ENCODE peak calls at places on chromosome 21, in four cellular contexts. One of them, this sample, is unnamed.
A peak's percentile ranks its signal among the peaks of the same experiment; 100 is the strongest.

GRCh38 chr21:17660449-17660848 is 47.7 kb upstream of the BTG3 start:
- DNase-seq in K562: no peak
- DNase-seq in HepG2: no peak
- DNase-seq in SK-N-SH: no peak
- DNase-seq in this sample: peak; percentile 61

GRCh38 chr21:32843561-32843960 is 72.0 kb upstream of the PAXBP1 start:
- DNase-seq in SK-N-SH: no peak
- DNase-seq in K562: no peak
- DNase-seq in HepG2: no peak
- DNase-seq in this sample: no peak

GRCh38 chr21:34202553-34203332 is 129.4 kb downstream of the MRPS6 start:
- DNase-seq in SK-N-SH: peak; percentile 55
- DNase-seq in HepG2: no peak
- DNase-seq in K562: no peak
- DNase-seq in this sample: no peak

GRCh38 chr21:23664193-23664694 is 1943.0 kb downstream of the MRPL39 start:
- DNase-seq in HepG2: no peak
- DNase-seq in K562: no peak
- DNase-seq in SK-N-SH: no peak
- DNase-seq in this sample: no peak

GRCh38 chr21:28283652-28284490 is 708.8 kb downstream of the LTN1 start:
- DNase-seq in K562: no peak
- DNase-seq in HepG2: peak; percentile 40
- DNase-seq in SK-N-SH: peak; percentile 22
- DNase-seq in this sample: no peak

GRCh38 chr21:29187939-29188338 is 57.5 kb downstream of the MAP3K7CL start:
- DNase-seq in K562: no peak
- DNase-seq in HepG2: peak; percentile 66
- DNase-seq in SK-N-SH: no peak
- DNase-seq in this sample: no peak

GRCh38 chr21:39518055-39518844 is 66.5 kb downstream of the SH3BGR start:
- DNase-seq in HepG2: peak; percentile 60
- DNase-seq in K562: peak; percentile 90
- DNase-seq in SK-N-SH: peak; percentile 87
- DNase-seq in this sample: peak; percentile 70

GRCh38 chr21:27298465-27298864 is 331.6 kb upstream of the ADAMTS5 start:
- DNase-seq in HepG2: no peak
- DNase-seq in SK-N-SH: no peak
- DNase-seq in K562: no peak
- DNase-seq in this sample: no peak

GRCh38 chr21:27346041-27346448 is 379.2 kb upstream of the ADAMTS5 start:
- DNase-seq in SK-N-SH: no peak
- DNase-seq in K562: no peak
- DNase-seq in HepG2: no peak
- DNase-seq in this sample: no peak

GRCh38 chr21:43868461-43868860 is 3.4 kb downstream of the AGPAT3 start:
- DNase-seq in K562: no peak
- DNase-seq in SK-N-SH: no peak
- DNase-seq in HepG2: no peak
- DNase-seq in this sample: no peak

GRCh38 chr21:29190920-29191319 is 60.5 kb downstream of the MAP3K7CL start:
- DNase-seq in HepG2: peak; percentile 29
- DNase-seq in SK-N-SH: no peak
- DNase-seq in K562: no peak
- DNase-seq in this sample: no peak

GRCh38 chr21:39082656-39083376 is 100.4 kb downstream of the PSMG1 start:
- DNase-seq in K562: peak; percentile 62
- DNase-seq in HepG2: peak; percentile 64
- DNase-seq in SK-N-SH: no peak
- DNase-seq in this sample: peak; percentile 57

GRCh38 chr21:16536661-16537359 is 807.0 kb downstream of the USP25 start:
- DNase-seq in SK-N-SH: no peak
- DNase-seq in K562: no peak
- DNase-seq in HepG2: no peak
- DNase-seq in this sample: no peak

GRCh38 chr21:17416139-17416538 is 96.7 kb upstream of the CXADR start:
- DNase-seq in HepG2: no peak
- DNase-seq in SK-N-SH: no peak
- DNase-seq in K562: no peak
- DNase-seq in this sample: no peak

GRCh38 chr21:34926784-34927548 is 122.1 kb downstream of the RUNX1 start:
- DNase-seq in SK-N-SH: no peak
- DNase-seq in HepG2: peak; percentile 72
- DNase-seq in K562: no peak
- DNase-seq in this sample: no peak

GRCh38 chr21:29376556-29376955 is 77.8 kb downstream of the BACH1 start:
- DNase-seq in K562: peak; percentile 59
- DNase-seq in HepG2: peak; percentile 47
- DNase-seq in SK-N-SH: no peak
- DNase-seq in this sample: no peak

GRCh38 chr21:44925027-44925755 is 4.5 kb upstream of the ITGB2 start:
- DNase-seq in K562: no peak
- DNase-seq in SK-N-SH: no peak
- DNase-seq in HepG2: no peak
- DNase-seq in this sample: no peak

GRCh38 chr21:45340515-45340914 is 52.8 kb upstream of the POFUT2 start:
- DNase-seq in SK-N-SH: no peak
- DNase-seq in HepG2: no peak
- DNase-seq in K562: no peak
- DNase-seq in this sample: no peak

GRCh38 chr21:43877936-43878575 is 13.0 kb downstream of the AGPAT3 start:
- DNase-seq in SK-N-SH: no peak
- DNase-seq in HepG2: no peak
- DNase-seq in K562: no peak
- DNase-seq in this sample: no peak

GRCh38 chr21:44618909-44619308 is 7.0 kb downstream of the KRTAP10-8 start:
- DNase-seq in SK-N-SH: no peak
- DNase-seq in K562: no peak
- DNase-seq in HepG2: no peak
- DNase-seq in this sample: no peak

GRCh38 chr21:33850401-33850800 is 65.2 kb downstream of the ATP5PO start:
- DNase-seq in K562: no peak
- DNase-seq in SK-N-SH: no peak
- DNase-seq in HepG2: no peak
- DNase-seq in this sample: no peak

GRCh38 chr21:44368711-44369446 is 15.5 kb downstream of the TRPM2 start:
- DNase-seq in SK-N-SH: peak; percentile 65
- DNase-seq in HepG2: no peak
- DNase-seq in K562: no peak
- DNase-seq in this sample: no peak

GRCh38 chr21:44485254-44485793 is 30.0 kb downstream of the LRRC3 start:
- DNase-seq in SK-N-SH: peak; percentile 83
- DNase-seq in HepG2: no peak
- DNase-seq in K562: peak; percentile 51
- DNase-seq in this sample: no peak

GRCh38 chr21:45246535-45247320 is 41.0 kb downstream of the POFUT2 start:
- DNase-seq in SK-N-SH: no peak
- DNase-seq in K562: no peak
- DNase-seq in HepG2: no peak
- DNase-seq in this sample: no peak

GRCh38 chr21:32426592-32427051 is 14.1 kb downstream of the EVA1C start:
- DNase-seq in HepG2: peak; percentile 23
- DNase-seq in K562: peak; percentile 6
- DNase-seq in SK-N-SH: no peak
- DNase-seq in this sample: no peak

GRCh38 chr21:34802180-34802899 is 133.5 kb downstream of the CLIC6 start:
- DNase-seq in HepG2: no peak
- DNase-seq in K562: no peak
- DNase-seq in SK-N-SH: no peak
- DNase-seq in this sample: no peak

GRCh38 chr21:38955495-38955894 is 149.8 kb downstream of the ETS2 start:
- DNase-seq in HepG2: no peak
- DNase-seq in K562: no peak
- DNase-seq in SK-N-SH: no peak
- DNase-seq in this sample: no peak

GRCh38 chr21:38909929-38910328 is 104.2 kb downstream of the ETS2 start:
- DNase-seq in SK-N-SH: no peak
- DNase-seq in K562: no peak
- DNase-seq in HepG2: no peak
- DNase-seq in this sample: no peak

GRCh38 chr21:45129231-45129923 is 55.0 kb downstream of the ADARB1 start:
- DNase-seq in SK-N-SH: no peak
- DNase-seq in K562: no peak
- DNase-seq in HepG2: no peak
- DNase-seq in this sample: no peak

GRCh38 chr21:38556390-38556789 is 58.1 kb upstream of the ERG start:
- DNase-seq in SK-N-SH: no peak
- DNase-seq in HepG2: no peak
- DNase-seq in K562: no peak
- DNase-seq in this sample: no peak

GRCh38 chr21:18245493-18245967 is 897 bp downstream of the CHODL start:
- DNase-seq in HepG2: peak; percentile 39
- DNase-seq in SK-N-SH: peak; percentile 8
- DNase-seq in K562: no peak
- DNase-seq in this sample: no peak

GRCh38 chr21:45341779-45342178 is 54.1 kb upstream of the POFUT2 start:
- DNase-seq in SK-N-SH: no peak
- DNase-seq in K562: no peak
- DNase-seq in HepG2: no peak
- DNase-seq in this sample: no peak

GRCh38 chr21:26972131-26972707 is 5.3 kb upstream of the ADAMTS5 start:
- DNase-seq in SK-N-SH: no peak
- DNase-seq in HepG2: no peak
- DNase-seq in K562: no peak
- DNase-seq in this sample: no peak

GRCh38 chr21:28256420-28256831 is 736.3 kb downstream of the LTN1 start:
- DNase-seq in K562: no peak
- DNase-seq in HepG2: peak; percentile 94
- DNase-seq in SK-N-SH: peak; percentile 26
- DNase-seq in this sample: no peak

GRCh38 chr21:45264919-45265515 is 22.7 kb downstream of the POFUT2 start:
- DNase-seq in SK-N-SH: no peak
- DNase-seq in K562: no peak
- DNase-seq in HepG2: no peak
- DNase-seq in this sample: no peak

GRCh38 chr21:36113647-36114428 is 21.0 kb upstream of the CBR3 start:
- DNase-seq in SK-N-SH: no peak
- DNase-seq in HepG2: peak; percentile 70
- DNase-seq in K562: no peak
- DNase-seq in this sample: peak; percentile 93

GRCh38 chr21:36127250-36127904 is 7.5 kb upstream of the CBR3 start:
- DNase-seq in SK-N-SH: no peak
- DNase-seq in K562: no peak
- DNase-seq in HepG2: peak; percentile 8
- DNase-seq in this sample: no peak

GRCh38 chr21:14075346-14076142 is 135.2 kb downstream of the LIPI start:
- DNase-seq in HepG2: no peak
- DNase-seq in SK-N-SH: no peak
- DNase-seq in K562: no peak
- DNase-seq in this sample: no peak

DNA sequence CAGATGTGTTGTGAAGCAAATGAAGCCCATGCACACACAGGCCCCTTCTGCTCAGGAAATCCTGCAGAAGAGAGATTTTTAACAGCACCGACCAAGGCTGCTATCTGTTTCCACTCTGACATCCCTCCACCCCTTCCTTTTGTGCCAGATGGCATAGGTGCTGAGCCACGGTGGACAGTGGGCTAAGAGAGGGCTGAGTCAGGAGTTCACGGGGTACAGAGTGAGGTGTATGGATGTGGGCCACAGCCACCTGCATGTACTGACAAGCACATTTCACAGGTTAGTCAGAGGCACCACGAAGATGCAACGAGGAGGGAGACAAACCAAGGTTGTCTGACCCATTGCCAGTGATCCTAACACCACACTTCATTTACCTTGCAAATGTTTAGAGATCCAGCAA is 9.5 kb downstream of the RSPH1 start:
- DNase-seq in K562: no peak
- DNase-seq in HepG2: no peak
- DNase-seq in SK-N-SH: no peak
- DNase-seq in this sample: no peak
- TF ChIP-seq JUND in K562: no peak
- TF ChIP-seq JUND in HepG2: no peak
- TF ChIP-seq JUND in SK-N-SH: no peak
- TF ChIP-seq JUND in this sample: no peak

DNA sequence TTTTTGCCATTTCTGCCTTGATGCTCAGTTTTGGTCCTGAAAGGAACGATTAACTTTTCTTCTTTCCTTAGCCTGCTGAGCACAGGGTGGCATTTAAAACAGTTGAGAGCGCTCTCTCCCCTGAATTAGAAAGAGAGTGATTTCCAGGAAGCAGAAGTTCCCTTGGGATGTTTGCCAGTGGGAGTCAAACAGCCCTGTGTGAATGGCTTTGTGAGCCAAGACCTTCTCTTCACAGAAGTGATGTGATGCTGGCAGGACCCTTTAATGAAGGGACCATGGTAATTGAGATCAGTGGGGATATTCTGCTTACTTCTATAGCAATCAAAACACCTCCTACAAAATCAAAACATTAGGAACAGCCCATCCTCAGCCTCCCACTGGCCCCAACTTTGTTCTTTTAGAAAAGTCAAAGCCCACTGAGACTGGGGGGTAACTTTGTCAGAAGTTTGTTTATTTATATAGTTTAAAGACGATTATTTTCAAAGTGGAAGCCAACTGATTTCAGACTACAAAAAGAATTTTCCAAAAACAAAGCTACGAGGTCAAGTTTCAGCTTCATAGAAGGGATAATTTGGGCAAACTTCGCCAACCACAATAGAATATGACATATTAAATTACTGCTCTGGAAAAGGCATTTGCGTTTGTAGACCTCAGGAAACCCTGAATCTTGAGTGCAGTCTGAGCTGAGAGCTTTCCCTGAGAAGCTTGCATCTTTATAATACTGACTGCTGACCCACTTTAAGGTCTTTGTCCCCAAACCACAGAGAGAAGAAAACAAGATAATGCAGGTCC is 122.7 kb downstream of the GABPA start:
- DNase-seq in K562: no peak
- DNase-seq in HepG2: no peak
- DNase-seq in SK-N-SH: no peak
- DNase-seq in this sample: no peak
- TF ChIP-seq JUND in K562: no peak
- TF ChIP-seq JUND in HepG2: no peak
- TF ChIP-seq JUND in SK-N-SH: no peak
- TF ChIP-seq JUND in this sample: no peak

GRCh38 chr21:15224346-15225086 is 159.7 kb upstream of the NRIP1 start:
- DNase-seq in K562: no peak
- DNase-seq in SK-N-SH: no peak
- DNase-seq in HepG2: no peak
- DNase-seq in this sample: no peak
- TF ChIP-seq JUND in K562: no peak
- TF ChIP-seq JUND in SK-N-SH: no peak
- TF ChIP-seq JUND in HepG2: no peak
- TF ChIP-seq JUND in this sample: no peak

DNA sequence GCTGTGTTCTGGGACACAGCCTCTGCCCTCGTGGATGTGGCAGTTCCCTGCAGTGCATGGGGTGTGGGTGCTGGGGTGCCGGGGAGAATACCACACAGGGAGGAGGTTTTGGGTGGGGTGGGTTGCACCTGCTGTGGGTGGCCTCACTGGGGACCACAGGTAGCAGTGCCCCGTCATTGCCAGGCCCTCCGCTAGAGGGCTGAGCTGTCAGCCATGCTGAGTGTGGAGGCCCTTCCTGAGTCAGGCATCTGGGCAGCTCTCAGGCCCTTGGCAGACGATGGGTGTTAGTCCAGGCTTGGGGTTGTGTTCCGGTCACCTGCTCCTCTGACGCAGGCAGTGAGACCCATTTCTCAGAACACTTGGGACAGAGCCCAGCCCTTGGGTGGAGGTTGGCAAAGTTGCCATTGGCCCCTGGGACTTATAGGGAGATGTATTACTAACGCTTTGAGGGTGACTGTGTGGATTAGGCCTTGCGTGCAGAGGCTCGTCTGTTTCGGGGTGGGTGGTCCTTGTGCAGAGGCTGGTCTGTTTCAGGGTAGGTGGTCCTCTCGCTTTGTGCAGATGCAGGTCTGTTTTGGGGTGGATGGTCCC is 23.9 kb downstream of the PCNT start:
- DNase-seq in SK-N-SH: no peak
- DNase-seq in K562: no peak
- DNase-seq in HepG2: no peak
- DNase-seq in this sample: no peak
- TF ChIP-seq JUND in SK-N-SH: no peak
- TF ChIP-seq JUND in K562: no peak
- TF ChIP-seq JUND in HepG2: no peak
- TF ChIP-seq JUND in this sample: no peak

This sample was measured in T47D.